ENCODE peak calls at places on chromosomes 13 and 19, in six cellular contexts. L is K562, F is H1, X is HCT116, T is SK-N-SH, G is HepG2. E is an unnamed sample.

GRCh38 chr19:33048806-33049676 is 15.6 kb downstream of the RHPN2 start:
- DNase-seq in F (no peak), T (no peak), X (no peak), G (no peak), L (peak; percentile 17), E (no peak)

GRCh38 chr13:109785892-109786450 is 412 bp downstream of the IRS2 start:
- DNase-seq in G (no peak), F (no peak), X (no peak), L (no peak), T (peak; percentile 70), E (no peak)

GRCh38 chr19:15540435-15540834 is 32.1 kb downstream of the CYP4F22 start:
- DNase-seq in L (no peak), F (no peak), X (no peak), G (peak; percentile 44), T (no peak), E (no peak)

GRCh38 chr13:78562237-78562889 is 41.0 kb downstream of the POU4F1 start:
- DNase-seq in G (no peak), F (no peak), T (no peak), X (no peak), L (no peak), E (no peak)

GRCh38 chr13:93289047-93289446 is 62.4 kb downstream of the GPC6 start:
- DNase-seq in T (no peak), X (no peak), F (no peak), L (no peak), G (no peak), E (no peak)

GRCh38 chr13:50401721-50402510 is 386.7 kb downstream of the KCNRG start:
- DNase-seq in F (no peak), G (no peak), L (no peak), X (no peak), T (no peak), E (no peak)

GRCh38 chr13:112796190-112796915 is 106.5 kb downstream of the ATP11A start:
- DNase-seq in L (no peak), X (no peak), G (no peak), F (no peak), T (no peak), E (no peak)

GRCh38 chr13:30715837-30716236 is 19.5 kb upstream of the ALOX5AP start:
- DNase-seq in T (no peak), F (no peak), G (no peak), X (no peak), L (no peak), E (no peak)

GRCh38 chr19:2546128-2547032 is 70.5 kb downstream of the GADD45B start:
- DNase-seq in L (no peak), G (peak; percentile 88), T (no peak), X (no peak), F (peak; percentile 73), E (no peak)

GRCh38 chr19:29665826-29666633 is 769 bp downstream of the PLEKHF1 start:
- DNase-seq in X (no peak), T (peak; percentile 70), G (no peak), L (peak; percentile 33), F (peak; percentile 71), E (no peak)

GRCh38 chr13:112454648-112455334 is 78.6 kb downstream of the SPACA7 start:
- DNase-seq in X (no peak), G (no peak), F (peak; percentile 24), T (no peak), L (no peak), E (no peak)

GRCh38 chr13:49220035-49220855 is at the start of gene MLNR:
- DNase-seq in L (peak; percentile 23), X (no peak), F (peak; percentile 81), T (peak; percentile 86), G (peak; percentile 39), E (no peak)

GRCh38 chr19:45499196-45500180 is 1.2 kb downstream of the PPM1N start:
- DNase-seq in X (no peak), T (peak; percentile 62), L (peak; percentile 90), G (no peak), F (peak; percentile 98), E (peak; percentile 81)

GRCh38 chr13:57739089-57739488 is 107.5 kb downstream of the PCDH17 start:
- DNase-seq in L (no peak), X (no peak), F (no peak), G (no peak), T (no peak), E (no peak)

GRCh38 chr13:51832471-51833152 is 12.4 kb downstream of the TMEM272 start:
- DNase-seq in X (no peak), G (no peak), L (no peak), T (peak; percentile 39), F (no peak), E (no peak)

GRCh38 chr19:41995959-41996797 is 2.1 kb upstream of the ATP1A3 start:
- DNase-seq in F (peak; percentile 78), G (no peak), T (peak; percentile 90), L (peak; percentile 54), X (no peak), E (no peak)
- H3K4me1 ChIP-seq in F (peaks cover 11% of the 10 kb centered on the region), G (no peaks in the 10 kb centered on the region), T (no peaks in the 10 kb centered on the region), L (peaks cover 40% of the 10 kb centered on the region), X (peaks cover 4% of the 10 kb centered on the region), E (peaks cover 13% of the 10 kb centered on the region)

DNA sequence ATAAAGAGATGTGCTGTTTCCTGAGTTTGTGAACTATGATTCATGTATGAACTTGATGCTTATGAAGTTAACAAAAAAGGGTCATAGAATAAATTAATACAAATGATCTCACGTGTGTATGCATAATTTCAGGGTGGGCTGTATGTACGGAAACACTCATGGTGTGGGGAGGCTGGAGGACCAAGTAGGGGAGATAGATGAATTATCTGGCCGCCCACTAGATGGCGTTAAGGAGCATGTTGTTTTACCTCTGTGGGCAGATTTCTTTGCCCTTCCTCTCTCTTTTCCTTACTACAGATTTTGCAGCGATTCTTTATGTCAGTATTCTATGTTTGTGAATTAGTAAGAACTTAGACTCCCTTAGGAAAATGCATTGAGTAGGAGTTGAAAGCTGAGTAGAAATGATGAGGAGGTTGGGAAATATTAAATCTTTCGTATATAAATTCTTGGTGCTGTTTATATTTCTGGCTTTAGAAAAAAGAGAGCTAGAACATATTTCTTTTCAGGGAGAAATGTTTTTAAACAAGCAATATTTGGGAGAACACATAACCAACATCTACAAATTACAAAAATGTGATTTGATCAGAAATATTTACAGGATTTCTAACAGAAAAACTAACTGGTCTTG is 47.4 kb upstream of the TMTC4 start:
- DNase-seq in X (peak; percentile 37), G (peak; percentile 50), L (peak; percentile 54), F (peak; percentile 82), T (peak; percentile 63), E (peak; percentile 40)
- TF ChIP-seq YY1 in X (no peak), G (no peak), L (no peak), F (no peak), T (no peak), E (no peak)

GRCh38 chr19:17469371-17470203 is 737 bp upstream of the SLC27A1 start:
- DNase-seq in X (peak; percentile 96), T (peak; percentile 88), G (peak; percentile 87), L (peak; percentile 98), F (peak; percentile 95), E (peak; percentile 93)

GRCh38 chr19:17469092-17469370 is 1.3 kb upstream of the SLC27A1 start:
- DNase-seq in X (no peak), T (no peak), G (no peak), L (no peak), F (no peak), E (no peak)

GRCh38 chr19:17470204-17470841 is at the start of gene SLC27A1:
- DNase-seq in G (peak; percentile 98), L (peak; percentile 99), T (peak; percentile 96), F (peak; percentile 97), X (peak; percentile 98), E (peak; percentile 98)

GRCh38 chr19:17473041-17473440 is 2.7 kb downstream of the SLC27A1 start:
- DNase-seq in F (no peak), T (no peak), G (no peak), X (peak; percentile 35), L (peak; percentile 73), E (no peak)

GRCh38 chr19:17471410-17472125 is 1.2 kb downstream of the SLC27A1 start:
- DNase-seq in L (no peak), F (no peak), X (no peak), G (no peak), T (no peak), E (no peak)
- H3K9ac ChIP-seq in L (no peak overlapping the region), F (no peak overlapping the region), X (peak overlapping the region; percentile 82), G (peak overlapping the region; percentile 69), T (peak overlapping the region; percentile 78), E (peak overlapping the region; percentile 68)

GRCh38 chr19:13834308-13834790 is 39.1 kb downstream of the ZSWIM4 start:
- DNase-seq in T (no peak), G (no peak), X (no peak), F (no peak), L (no peak), E (no peak)
- H3K4me1 ChIP-seq in T (peaks cover 47% of the 10 kb centered on the region), G (peaks cover 27% of the 10 kb centered on the region), X (peaks cover 44% of the 10 kb centered on the region), F (peaks cover 3% of the 10 kb centered on the region), L (peaks cover 61% of the 10 kb centered on the region), E (peaks cover 21% of the 10 kb centered on the region)

DNA sequence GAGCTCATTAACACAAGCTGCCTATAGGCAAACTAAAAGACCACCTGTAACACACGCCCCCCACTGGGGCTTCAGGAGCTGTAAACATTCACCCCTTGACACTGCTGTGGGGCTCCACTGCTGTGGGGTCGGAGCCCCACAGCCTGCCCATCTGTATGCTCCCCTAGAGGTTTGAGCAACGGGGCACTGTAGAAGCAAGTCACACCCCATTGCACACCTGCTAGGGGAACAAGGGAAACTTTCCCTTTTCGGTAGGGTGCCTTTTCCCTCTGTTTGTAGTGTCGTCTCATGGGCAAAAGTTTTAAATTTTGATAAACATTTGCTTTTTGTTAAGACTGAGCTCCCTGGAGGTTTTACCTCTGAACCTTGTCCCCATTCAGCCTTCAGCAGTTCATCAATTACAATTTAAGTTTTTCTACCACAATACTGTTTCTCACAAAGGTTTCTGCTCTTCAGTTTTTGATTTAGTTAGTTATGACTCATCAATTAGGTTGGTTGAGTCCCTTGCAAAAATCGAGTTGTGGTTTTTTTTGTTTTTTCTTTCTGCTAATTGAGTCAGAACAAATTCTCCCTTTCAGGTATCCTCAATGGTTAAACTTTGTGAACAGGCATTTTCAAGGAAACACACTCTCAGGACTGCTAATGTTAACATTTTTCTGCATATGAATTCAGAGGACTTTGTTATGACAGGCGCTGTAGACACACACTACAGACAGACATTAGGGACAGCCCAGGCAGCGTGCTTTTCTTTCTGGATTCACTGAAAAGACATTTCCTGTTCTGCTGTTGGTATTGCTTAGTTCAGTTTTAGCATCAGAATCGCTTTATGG is 35.1 kb downstream of the ZNF433 start:
- DNase-seq in G (no peak), F (no peak), L (no peak), T (no peak), X (no peak), E (no peak)
- TF ChIP-seq YY1 in G (no peak), F (no peak), L (no peak), T (no peak), X (no peak), E (no peak)

E was measured in NT2/D1.